ENCODE peak calls at places on chromosome 12, in seven cellular contexts. Y, M, X, B, F, V and P are unnamed samples.

GRCh38 chr12:19771858-19772257 is 332.6 kb downstream of the AEBP2 start:
- DNase-seq in Y (no peak), M (no peak), X (no peak), B (no peak), F (peak; percentile 82), V (no peak), P (no peak)

GRCh38 chr12:30839643-30840190 is 85.0 kb upstream of the CAPRIN2 start:
- DNase-seq in Y (no peak), M (no peak), X (no peak), B (no peak), F (no peak), V (no peak), P (no peak)

GRCh38 chr12:86627001-86627400 is 370.8 kb upstream of the MGAT4C start:
- DNase-seq in Y (no peak), M (no peak), X (no peak), B (no peak), F (no peak), V (no peak), P (no peak)

GRCh38 chr12:115722181-115722580 is 555.3 kb downstream of the MED13L start:
- DNase-seq in Y (no peak), M (no peak), X (no peak), B (no peak), F (no peak), V (no peak), P (no peak)

GRCh38 chr12:80241576-80242273 is 142.4 kb downstream of the OTOGL start:
- DNase-seq in Y (no peak), M (no peak), X (no peak), B (no peak), F (peak; percentile 53), V (no peak), P (peak; percentile 39)

GRCh38 chr12:107200394-107200793 is 107.0 kb upstream of the CRY1 start:
- DNase-seq in Y (no peak), M (no peak), X (no peak), B (no peak), F (no peak), V (no peak), P (peak; percentile 56)

GRCh38 chr12:807041-807717 is 54.8 kb downstream of the WNK1 start:
- DNase-seq in Y (no peak), M (no peak), X (no peak), B (no peak), F (peak; percentile 21), V (no peak), P (no peak)

GRCh38 chr12:76018111-76018510 is 13.5 kb downstream of the PHLDA1 start:
- DNase-seq in Y (no peak), M (peak; percentile 79), X (no peak), B (no peak), F (no peak), V (no peak), P (no peak)

GRCh38 chr12:49233842-49234526 is 30.9 kb upstream of the TUBA1C start:
- DNase-seq in Y (peak; percentile 68), M (peak; percentile 73), X (no peak), B (peak; percentile 70), F (no peak), V (peak; percentile 78), P (no peak)

GRCh38 chr12:127459687-127460086 is 807.3 kb upstream of the TMEM132C start:
- DNase-seq in Y (no peak), M (no peak), X (no peak), B (no peak), F (no peak), V (no peak), P (no peak)

GRCh38 chr12:120846721-120847120 is 57.4 kb downstream of the SPPL3 start:
- DNase-seq in Y (no peak), M (no peak), X (no peak), B (no peak), F (no peak), V (no peak), P (no peak)

GRCh38 chr12:124359671-124360581 is 65.0 kb downstream of the RFLNA start:
- DNase-seq in Y (peak; percentile 99), M (peak; percentile 95), X (no peak), B (peak; percentile 93), F (no peak), V (peak; percentile 100), P (no peak)

GRCh38 chr12:132286912-132287311 is 42.5 kb downstream of the GALNT9 start:
- DNase-seq in Y (peak; percentile 38), M (no peak), X (peak; percentile 63), B (no peak), F (peak; percentile 92), V (no peak), P (no peak)

GRCh38 chr12:38721611-38722252 is 183.7 kb downstream of the CPNE8 start:
- DNase-seq in Y (no peak), M (no peak), X (no peak), B (no peak), F (no peak), V (no peak), P (no peak)

GRCh38 chr12:69343357-69343756 is 4.8 kb upstream of the LYZ start:
- DNase-seq in Y (no peak), M (no peak), X (no peak), B (no peak), F (no peak), V (no peak), P (no peak)

GRCh38 chr12:103947871-103948555 is 17.7 kb upstream of the TDG start:
- DNase-seq in Y (no peak), M (no peak), X (no peak), B (no peak), F (peak; percentile 19), V (no peak), P (no peak)

GRCh38 chr12:32548691-32549412 is 130.2 kb upstream of the DNM1L start:
- DNase-seq in Y (no peak), M (peak; percentile 40), X (no peak), B (peak; percentile 60), F (peak; percentile 56), V (peak; percentile 76), P (peak; percentile 91)

GRCh38 chr12:32535260-32535999 is 136.1 kb downstream of the FGD4 start:
- DNase-seq in Y (peak; percentile 91), M (peak; percentile 94), X (no peak), B (peak; percentile 67), F (peak; percentile 29), V (peak; percentile 85), P (peak; percentile 90)

GRCh38 chr12:56776654-56777053 is 13.5 kb downstream of the HSD17B6 start:
- DNase-seq in Y (no peak), M (no peak), X (no peak), B (no peak), F (no peak), V (no peak), P (no peak)

GRCh38 chr12:76878045-76878898 is 547 bp downstream of the CSRP2 start:
- DNase-seq in Y (peak; percentile 47), M (peak; percentile 33), X (no peak), B (no peak), F (peak; percentile 74), V (peak; percentile 71), P (peak; percentile 33)

GRCh38 chr12:40224439-40225291 is at the start of gene LRRK2:
- DNase-seq in Y (peak; percentile 92), M (peak; percentile 92), X (peak; percentile 43), B (peak; percentile 85), F (peak; percentile 89), V (peak; percentile 90), P (peak; percentile 91)

GRCh38 chr12:20415013-20415412 is 46.7 kb downstream of the PDE3A start:
- DNase-seq in Y (no peak), M (peak; percentile 59), X (no peak), B (no peak), F (no peak), V (no peak), P (no peak)

GRCh38 chr12:24595652-24596235 is 353.2 kb downstream of the BCAT1 start:
- DNase-seq in Y (no peak), M (no peak), X (no peak), B (no peak), F (no peak), V (no peak), P (no peak)

DNA sequence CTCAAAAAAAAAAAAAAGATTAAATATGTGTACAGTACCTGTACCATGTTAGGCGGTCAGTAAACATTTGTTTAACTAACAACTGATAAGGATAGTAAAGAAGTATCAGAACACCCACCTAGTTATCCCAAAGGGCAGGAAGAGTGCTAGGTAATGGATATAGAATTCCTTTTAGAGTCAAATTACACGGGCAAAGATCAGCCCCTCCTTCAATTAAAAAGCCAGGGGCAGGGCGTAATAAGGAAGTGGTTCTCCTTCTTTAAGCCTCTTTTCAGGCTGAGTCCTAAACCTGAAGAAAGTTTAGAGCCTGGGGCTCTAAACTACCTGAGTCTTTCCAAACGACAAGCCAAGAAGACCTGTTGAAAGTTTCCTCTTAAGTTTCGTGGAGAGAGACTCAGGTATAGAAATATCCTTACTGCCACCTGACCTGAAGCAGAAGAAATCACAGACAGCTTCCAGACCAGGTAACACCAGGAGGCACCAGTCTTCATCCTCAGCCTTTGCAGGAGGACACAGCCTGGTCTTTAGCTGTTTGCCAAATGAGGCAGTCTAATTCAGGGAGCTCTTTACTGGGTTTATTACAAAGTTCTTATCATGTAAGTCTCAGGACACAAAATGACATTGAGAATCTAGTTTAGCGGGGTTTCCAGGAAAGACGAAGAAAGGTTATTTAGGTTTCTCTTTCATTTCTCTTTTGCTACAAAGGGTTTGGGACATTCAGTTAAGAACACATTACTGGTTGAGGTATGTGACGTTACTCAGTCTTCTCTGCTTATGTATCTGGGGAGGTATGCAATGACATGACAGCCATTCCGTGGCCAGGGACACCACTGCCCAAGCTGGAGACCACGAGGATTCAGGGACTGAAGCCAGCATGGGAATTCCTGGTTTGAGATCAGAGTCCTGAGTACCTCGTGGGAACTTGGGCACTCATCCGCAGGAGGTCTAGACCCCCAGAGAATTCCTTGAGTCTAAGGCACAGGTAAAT is at the start of gene BCL2L14:
- DNase-seq in Y (no peak), M (no peak), X (no peak), B (no peak), F (no peak), V (no peak), P (no peak)
- H3K4me3 ChIP-seq in Y (no peak within 1 kb of the TSS), M (no peak within 1 kb of the TSS), X (no peak within 1 kb of the TSS), B (no peak within 1 kb of the TSS), F (peak within 1 kb of the TSS; percentile 10), V (no peak within 1 kb of the TSS), P (no peak within 1 kb of the TSS)

GRCh38 chr12:71999795-72000194 is 61.1 kb downstream of the TPH2 start:
- DNase-seq in Y (no peak), M (no peak), X (no peak), B (no peak), F (no peak), V (no peak), P (no peak)

GRCh38 chr12:71994715-71995114 is 56.1 kb downstream of the TPH2 start:
- DNase-seq in Y (no peak), M (no peak), X (no peak), B (no peak), F (no peak), V (no peak), P (no peak)
- TF ChIP-seq CTCF in Y (no peak), M (no peak), X (no peak), B (no peak), F (no peak), V (no peak), P (no peak)

DNA sequence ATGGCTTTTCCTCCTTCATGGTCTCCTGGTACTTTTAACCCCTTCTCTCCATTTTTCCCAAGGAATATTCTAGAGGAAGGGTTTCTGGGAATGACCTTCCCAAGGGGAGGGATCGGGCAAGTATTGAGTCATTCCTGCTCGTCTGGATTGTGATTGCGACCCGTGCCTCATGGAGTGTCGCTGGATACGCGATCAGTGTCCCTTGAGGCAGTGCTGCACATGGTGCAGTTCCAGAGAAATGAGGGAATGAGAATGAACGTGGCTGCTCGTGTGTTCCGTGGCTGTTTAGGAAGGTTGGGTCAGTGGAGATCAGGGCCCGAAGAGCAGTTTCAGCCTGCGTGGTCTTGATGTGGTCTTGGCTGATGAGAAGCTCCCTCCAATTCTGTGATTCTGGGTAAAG is 234.4 kb downstream of the CACNA1C start:
- DNase-seq in Y (no peak), M (peak; percentile 68), X (no peak), B (no peak), F (no peak), V (peak; percentile 82), P (no peak)
- H3K4me3 ChIP-seq in Y (no peak overlapping the region), M (no peak overlapping the region), X (no peak overlapping the region), B (no peak overlapping the region), F (no peak overlapping the region), V (peak overlapping the region; percentile 1), P (no peak overlapping the region)

GRCh38 chr12:95959107-95959506 is 16.0 kb downstream of the AMDHD1 start:
- DNase-seq in Y (no peak), M (no peak), X (no peak), B (no peak), F (peak; percentile 81), V (no peak), P (peak; percentile 34)
- TF ChIP-seq CTCF in Y (no peak), M (no peak), X (peak; percentile 26), B (no peak), F (peak; percentile 31), V (no peak), P (peak; percentile 19)